ENCODE peak calls at places on chromosomes 5 and 9, in nine cellular contexts. Y, C, T, P, R, M, A, L and B are unnamed samples.

GRCh38 chr5:75510836-75511434 is 494 bp downstream of the CERT1 start:
- DNase-seq in C (peak; percentile 79), M (peak; percentile 45), A (peak; percentile 73), T (peak; percentile 35), R (peak; percentile 80), L (peak; percentile 52), Y (peak; percentile 50), P (no peak), B (peak; percentile 56)

GRCh38 chr5:36904677-36905076 is 28.1 kb downstream of the NIPBL start:
- DNase-seq in P (no peak), C (no peak), T (no peak), M (no peak), L (no peak), R (no peak), A (no peak), Y (no peak), B (no peak)

GRCh38 chr5:132263548-132264261 is 6.2 kb downstream of the PDLIM4 start:
- DNase-seq in R (no peak), Y (no peak), A (peak; percentile 50), P (no peak), C (no peak), M (no peak), T (peak; percentile 83), L (no peak), B (no peak)

GRCh38 chr5:89315194-89315593 is 432.2 kb upstream of the MEF2C start:
- DNase-seq in C (no peak), T (peak; percentile 48), R (peak; percentile 57), A (peak; percentile 43), L (no peak), Y (no peak), P (no peak), M (no peak), B (no peak)

GRCh38 chr9:26245072-26245471 is 566.8 kb upstream of the TUSC1 start:
- DNase-seq in Y (no peak), T (no peak), R (no peak), P (no peak), L (no peak), A (no peak), C (no peak), M (no peak), B (no peak)

GRCh38 chr5:179228341-179229121 is 116.7 kb downstream of the ADAMTS2 start:
- DNase-seq in R (peak; percentile 35), M (peak; percentile 16), Y (no peak), A (peak; percentile 36), P (no peak), C (no peak), L (no peak), T (no peak), B (no peak)

GRCh38 chr5:94618029-94618492 is 343 bp downstream of the KIAA0825 start:
- DNase-seq in P (no peak), Y (peak; percentile 56), R (peak; percentile 83), A (peak; percentile 89), L (peak; percentile 45), C (peak; percentile 82), T (peak; percentile 53), M (peak; percentile 64), B (no peak)

GRCh38 chr5:85938201-85938600 is 679.5 kb upstream of the COX7C start:
- DNase-seq in L (no peak), R (no peak), A (no peak), Y (no peak), P (no peak), M (no peak), C (no peak), T (no peak), B (no peak)

GRCh38 chr9:37529111-37529510 is 43.4 kb downstream of the POLR1E start:
- DNase-seq in A (peak; percentile 91), Y (no peak), M (no peak), R (no peak), C (peak; percentile 46), T (peak; percentile 44), L (no peak), P (peak; percentile 21), B (no peak)

GRCh38 chr9:89814340-89815040 is 209.7 kb downstream of the GADD45G start:
- DNase-seq in C (no peak), T (peak; percentile 56), P (no peak), Y (no peak), A (no peak), L (no peak), M (no peak), R (no peak), B (no peak)

GRCh38 chr9:92724528-92725265 is 39.9 kb downstream of the BICD2 start:
- DNase-seq in P (no peak), C (no peak), R (peak; percentile 53), M (no peak), A (peak; percentile 42), T (no peak), L (no peak), Y (no peak), B (peak; percentile 12)

GRCh38 chr9:31837211-31837610 is 547.2 kb upstream of the ACO1 start:
- DNase-seq in C (no peak), M (no peak), R (no peak), Y (no peak), T (no peak), A (no peak), L (no peak), P (no peak), B (no peak)

GRCh38 chr5:159187674-159188164 is 21.6 kb downstream of the RNF145 start:
- DNase-seq in L (no peak), M (no peak), Y (no peak), T (no peak), C (no peak), R (no peak), P (no peak), A (no peak), B (no peak)

GRCh38 chr9:91040371-91041215 is 239.0 kb downstream of the SYK start:
- DNase-seq in T (no peak), C (no peak), P (no peak), A (peak; percentile 42), R (no peak), Y (no peak), M (no peak), L (no peak), B (no peak)

DNA sequence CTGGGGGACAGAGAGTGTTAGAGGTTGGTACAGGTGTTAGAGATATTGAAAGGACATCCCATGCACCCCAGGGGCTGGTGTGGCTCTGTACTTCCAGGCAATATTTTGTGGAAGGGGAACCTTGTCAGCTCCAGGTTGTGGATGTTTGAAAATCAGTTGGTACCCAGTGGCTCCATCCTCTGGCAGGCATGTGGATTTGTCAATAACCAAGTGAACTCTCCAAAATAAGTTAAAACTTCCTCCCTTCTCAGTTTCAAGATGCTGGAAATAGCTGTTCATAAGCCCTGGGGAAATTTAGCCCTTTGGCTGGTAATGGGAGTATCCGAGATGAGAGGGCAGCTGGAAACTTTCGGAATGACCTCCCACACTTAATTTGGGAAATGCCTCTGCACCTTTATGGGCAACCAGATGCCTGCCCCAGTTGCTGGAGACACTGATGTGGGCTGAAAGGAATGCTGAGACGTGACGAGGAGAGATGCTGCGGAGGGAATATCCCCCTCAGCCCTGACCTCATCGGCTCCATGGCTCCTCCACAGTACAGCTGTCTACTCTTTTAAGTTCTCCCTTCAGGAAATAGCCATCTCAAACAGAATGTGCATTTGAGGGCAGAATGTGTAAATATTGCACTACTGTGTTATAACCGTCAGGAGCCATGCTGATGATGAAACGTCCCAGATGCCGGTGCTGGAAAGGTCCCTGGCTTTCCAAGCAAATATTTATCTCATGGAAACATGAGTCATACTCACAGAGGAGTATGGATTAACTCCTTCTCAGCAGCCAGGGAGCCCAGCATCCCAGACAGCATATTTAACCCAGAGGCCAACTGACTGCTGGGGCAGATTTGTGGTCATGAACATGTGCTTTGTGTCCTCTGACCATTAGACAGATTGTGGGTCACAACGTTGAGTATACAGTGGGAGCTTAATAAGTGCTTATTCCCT is 29.5 kb downstream of the TGFBI start:
- DNase-seq in L (peak; percentile 69), A (peak; percentile 63), R (no peak), C (no peak), Y (peak; percentile 66), P (no peak), M (peak; percentile 66), T (peak; percentile 98), B (peak; percentile 43)
- H3K36me3 ChIP-seq in L (peaks cover 14% of the 10 kb centered on the region), A (peaks cover 14% of the 10 kb centered on the region), R (peaks cover 61% of the 10 kb centered on the region), C (no peaks in the 10 kb centered on the region), Y (peaks cover 52% of the 10 kb centered on the region), P (no peaks in the 10 kb centered on the region), M (peaks cover 25% of the 10 kb centered on the region), T (peaks cover 74% of the 10 kb centered on the region), B (no peaks in the 10 kb centered on the region)

DNA sequence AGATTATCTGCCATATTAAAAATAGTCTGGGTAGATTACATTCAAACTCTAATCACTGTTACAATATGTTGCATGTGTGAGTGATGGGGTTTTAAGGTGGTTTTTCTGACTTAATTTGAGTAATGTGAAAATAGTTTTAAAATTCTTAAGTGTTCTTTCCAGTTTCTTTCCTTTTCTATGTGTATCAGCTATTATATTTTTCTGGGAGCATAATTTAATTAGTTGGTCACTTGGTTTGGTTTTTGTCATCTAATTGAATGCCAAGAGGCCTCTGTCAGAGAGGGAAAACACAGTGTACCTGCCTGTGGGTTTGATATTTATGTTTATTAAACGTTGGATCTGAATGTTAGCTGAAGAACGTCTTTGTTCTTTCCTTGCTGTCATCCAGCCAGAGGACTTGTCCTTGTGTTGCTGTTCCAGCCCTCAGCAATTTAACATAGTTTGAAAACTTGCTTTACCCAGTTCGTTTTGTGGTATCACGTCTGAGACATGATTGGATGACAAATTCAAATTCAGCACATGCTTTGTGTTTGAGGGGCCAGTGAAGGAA is 19.5 kb downstream of the OTULIN start:
- DNase-seq in P (no peak), A (no peak), R (no peak), T (no peak), C (no peak), M (no peak), L (no peak), Y (no peak), B (no peak)
- H3K36me3 ChIP-seq in P (peaks cover 40% of the 10 kb centered on the region), A (peaks cover 75% of the 10 kb centered on the region), R (peaks cover 91% of the 10 kb centered on the region), T (peaks cover 20% of the 10 kb centered on the region), C (no peaks in the 10 kb centered on the region), M (peaks cover 53% of the 10 kb centered on the region), L (peaks cover 12% of the 10 kb centered on the region), Y (peaks cover 55% of the 10 kb centered on the region), B (no peaks in the 10 kb centered on the region)

DNA sequence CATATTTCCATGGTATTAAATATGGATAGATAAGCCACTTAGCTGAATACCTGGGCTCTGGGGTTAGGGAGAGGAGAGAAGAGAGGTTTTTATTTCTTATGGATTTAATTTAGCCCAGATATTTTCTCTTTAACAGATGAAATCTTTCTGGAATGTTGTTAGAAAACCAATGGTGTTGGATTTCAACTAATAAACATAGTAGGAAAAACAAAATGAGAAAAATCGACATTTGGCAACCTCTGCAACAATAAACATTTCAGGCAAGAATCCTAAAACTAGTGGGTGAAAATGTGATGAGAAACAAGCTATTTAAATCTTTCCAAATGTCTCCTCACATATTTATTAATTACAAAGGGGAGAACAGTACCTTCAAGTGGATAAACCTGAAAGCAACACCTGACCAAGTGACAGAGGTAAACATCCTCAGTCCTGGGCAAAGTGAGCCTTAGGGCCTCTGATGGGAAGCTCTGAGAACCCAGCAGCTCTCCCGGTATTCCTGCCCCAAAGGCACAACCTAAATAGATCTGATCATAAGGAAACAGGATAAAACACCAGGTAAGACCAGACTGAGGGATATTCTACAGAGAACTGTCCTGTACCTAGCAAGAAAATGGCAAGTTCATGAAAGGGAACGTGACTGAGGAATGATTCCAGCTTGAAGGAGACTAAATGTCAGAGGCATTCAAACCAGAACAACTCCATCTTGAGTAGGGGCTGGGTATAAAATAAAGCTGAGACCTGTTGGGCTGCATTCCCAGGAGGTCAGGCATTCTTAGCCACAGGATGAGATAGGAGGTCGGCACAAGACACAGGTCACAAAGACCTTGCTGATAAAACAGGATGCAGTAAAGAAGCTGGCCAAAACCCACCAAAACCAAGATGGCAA is 163.7 kb downstream of the ESM1 start:
- DNase-seq in R (no peak), L (no peak), A (no peak), T (no peak), C (no peak), Y (no peak), M (no peak), P (no peak), B (no peak)
- H3K36me3 ChIP-seq in R (no peaks in the 10 kb centered on the region), L (no peaks in the 10 kb centered on the region), A (no peaks in the 10 kb centered on the region), T (no peaks in the 10 kb centered on the region), C (no peaks in the 10 kb centered on the region), Y (no peaks in the 10 kb centered on the region), M (no peaks in the 10 kb centered on the region), P (no peaks in the 10 kb centered on the region), B (no peaks in the 10 kb centered on the region)

GRCh38 chr9:131138676-131139075 is 13.3 kb downstream of the NUP214 start:
- DNase-seq in P (no peak), A (no peak), R (no peak), Y (no peak), C (no peak), L (no peak), M (no peak), T (no peak), B (no peak)
- H3K36me3 ChIP-seq in P (peaks cover 72% of the 10 kb centered on the region), A (peaks cover 89% of the 10 kb centered on the region), R (peaks cover 100% of the 10 kb centered on the region), Y (peaks cover 94% of the 10 kb centered on the region), C (peaks cover 38% of the 10 kb centered on the region), L (peaks cover 78% of the 10 kb centered on the region), M (peaks cover 94% of the 10 kb centered on the region), T (peaks cover 80% of the 10 kb centered on the region), B (peaks cover 27% of the 10 kb centered on the region)